ENCODE peak calls at places on chromosomes 12 and 14, in six cellular contexts. E is pancreas, O is adrenal gland, X is AG10803, Z is fibroblast of lung, B is RWPE2. R is an unnamed sample.

GRCh38 chr14:92582706-92583452 is 69.3 kb downstream of the RIN3 start:
- DNase-seq in B (no peak), X (no peak), O (no peak), Z (no peak), E (no peak), R (no peak)

GRCh38 chr14:60356921-60357550 is 108.0 kb downstream of the PPM1A start:
- DNase-seq in O (no peak), Z (no peak), X (no peak), E (no peak), B (no peak), R (no peak)

GRCh38 chr14:54637829-54638446 is 71.0 kb downstream of the SAMD4A start:
- DNase-seq in X (peak; percentile 49), B (no peak), E (no peak), Z (peak; percentile 59), O (no peak), R (no peak)

GRCh38 chr12:54187075-54187474 is 1.7 kb downstream of the SMUG1 start:
- DNase-seq in O (no peak), E (no peak), B (no peak), X (no peak), Z (no peak), R (no peak)

GRCh38 chr14:40188006-40188405 is 755.8 kb upstream of the FBXO33 start:
- DNase-seq in X (no peak), B (no peak), Z (no peak), O (no peak), E (no peak), R (no peak)

GRCh38 chr12:104615048-104615561 is 158.4 kb downstream of the CHST11 start:
- DNase-seq in B (no peak), O (peak; percentile 61), Z (peak; percentile 28), X (peak; percentile 93), E (no peak), R (no peak)

GRCh38 chr14:42872775-42873174 is 1266.1 kb downstream of the LRFN5 start:
- DNase-seq in X (no peak), O (no peak), Z (no peak), B (no peak), E (no peak), R (no peak)

GRCh38 chr14:25006961-25007795 is 42.8 kb downstream of the STXBP6 start:
- DNase-seq in O (no peak), B (no peak), Z (peak; percentile 83), X (peak; percentile 91), E (no peak), R (peak; percentile 81)

GRCh38 chr12:7806863-7807487 is 17.8 kb downstream of the NANOG start:
- DNase-seq in B (no peak), E (peak; percentile 65), Z (peak; percentile 67), X (peak; percentile 67), O (peak; percentile 82), R (peak; percentile 53)

GRCh38 chr12:64968989-64969819 is 144.8 kb downstream of the TBC1D30 start:
- DNase-seq in O (no peak), X (no peak), Z (peak; percentile 51), B (no peak), E (no peak), R (peak; percentile 3)

GRCh38 chr12:83472772-83473171 is 786.1 kb downstream of the TMTC2 start:
- DNase-seq in X (no peak), Z (no peak), O (no peak), B (no peak), E (no peak), R (no peak)

GRCh38 chr12:94150483-94151225 is 2.3 kb downstream of the PLXNC1 start:
- DNase-seq in X (no peak), E (no peak), Z (no peak), B (no peak), O (no peak), R (no peak)

GRCh38 chr14:94412671-94413638 is 24.6 kb upstream of the SERPINA1 start:
- DNase-seq in O (no peak), E (no peak), Z (no peak), B (no peak), X (no peak), R (no peak)

GRCh38 chr14:76987956-76988520 is 40.5 kb downstream of the IRF2BPL start:
- DNase-seq in B (no peak), X (no peak), O (no peak), E (no peak), Z (no peak), R (no peak)

GRCh38 chr14:65156568-65157366 is 54.5 kb upstream of the MAX start:
- DNase-seq in Z (peak; percentile 93), X (peak; percentile 92), E (no peak), B (no peak), O (peak; percentile 29), R (peak; percentile 66)

DNA sequence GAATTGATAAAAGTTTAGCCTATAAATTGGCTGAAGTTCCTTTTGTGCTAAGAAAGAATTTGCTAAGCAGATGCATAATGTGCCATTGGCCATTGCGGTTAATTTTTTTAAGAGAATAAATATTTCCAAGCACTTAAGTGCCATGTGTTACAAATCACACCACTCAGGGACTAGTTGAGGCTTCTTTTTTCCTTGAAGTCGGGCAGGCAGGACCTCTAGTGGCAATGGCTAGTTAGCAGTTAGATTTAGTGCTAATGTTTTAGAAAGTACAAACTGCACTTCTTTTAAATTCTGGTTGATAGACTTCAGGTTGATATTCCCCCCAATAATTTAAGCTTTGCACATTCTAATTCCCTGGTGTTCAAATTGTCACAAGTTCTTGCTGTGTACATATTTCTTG is 294.3 kb downstream of the APAF1 start:
- DNase-seq in Z (peak; percentile 43), X (peak; percentile 75), E (no peak), B (no peak), O (no peak), R (peak; percentile 2)
- H3K4me3 ChIP-seq in Z (no peak overlapping the region), X (no peak overlapping the region), E (no peak overlapping the region), B (no peak overlapping the region), O (no peak overlapping the region), R (no peak overlapping the region)

GRCh38 chr12:101743242-101743641 is 4.0 kb upstream of the SYCP3 start:
- DNase-seq in E (no peak), X (peak; percentile 49), Z (no peak), O (no peak), B (no peak), R (no peak)

GRCh38 chr12:101740980-101741379 is 1.7 kb upstream of the SYCP3 start:
- DNase-seq in E (no peak), X (no peak), Z (no peak), B (no peak), O (no peak), R (no peak)

GRCh38 chr12:101745481-101745880 is 6.2 kb upstream of the SYCP3 start:
- DNase-seq in B (no peak), E (no peak), X (no peak), Z (no peak), O (no peak), R (no peak)

GRCh38 chr12:101746661-101747060 is 7.4 kb upstream of the SYCP3 start:
- DNase-seq in B (no peak), Z (peak; percentile 14), X (peak; percentile 53), E (no peak), O (no peak), R (no peak)

DNA sequence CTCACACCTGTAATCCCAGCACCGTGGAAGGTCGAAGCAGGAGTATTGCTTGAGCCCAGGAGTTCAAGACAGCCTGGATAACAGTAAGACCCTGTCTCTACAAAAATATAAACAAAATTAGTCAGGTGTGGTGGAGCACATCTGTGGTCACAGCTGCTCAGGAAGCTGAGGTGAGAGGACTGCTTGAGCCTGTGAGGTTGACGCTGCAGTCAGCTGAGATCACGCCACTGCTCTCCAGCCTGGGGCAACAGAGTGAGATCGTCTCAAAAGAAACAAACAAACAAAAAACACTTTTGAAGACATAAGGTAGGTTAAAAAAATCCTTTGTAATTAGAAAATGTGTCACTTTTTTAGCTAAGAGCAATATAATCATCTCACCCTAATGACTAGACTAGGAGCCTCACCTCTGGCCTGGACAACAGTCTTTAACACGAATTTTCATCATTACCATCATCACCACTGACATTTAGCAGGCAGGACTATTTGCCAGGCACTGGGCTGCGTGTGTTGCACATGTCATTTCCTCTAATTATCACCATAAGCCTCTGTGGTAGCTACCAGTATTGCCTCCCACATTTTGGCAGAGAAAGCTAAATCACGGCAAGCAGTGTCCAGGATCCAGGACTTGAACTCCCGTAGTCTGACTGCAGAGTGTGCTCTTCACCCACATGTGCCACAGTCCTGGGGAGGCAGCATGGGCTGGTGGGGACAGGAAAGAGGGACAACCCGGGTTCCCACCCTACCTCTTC is 4.6 kb upstream of the SYCP3 start:
- DNase-seq in Z (no peak), O (peak; percentile 36), X (peak; percentile 9), B (no peak), E (no peak), R (no peak)
- TF ChIP-seq CTCF in Z (no peak), O (no peak), X (no peak), B (no peak), E (no peak), R (no peak)

GRCh38 chr14:52776816-52777215 is 14.6 kb downstream of the GNPNAT1 start:
- DNase-seq in E (no peak), B (no peak), Z (no peak), X (no peak), O (no peak), R (no peak)

GRCh38 chr14:52783211-52783610 is 8.2 kb downstream of the GNPNAT1 start:
- DNase-seq in B (no peak), O (no peak), Z (no peak), X (no peak), E (no peak), R (no peak)

GRCh38 chr14:52778702-52779101 is 12.7 kb downstream of the GNPNAT1 start:
- DNase-seq in Z (no peak), B (no peak), X (no peak), E (no peak), O (no peak), R (no peak)

GRCh38 chr14:52781629-52782028 is 9.8 kb downstream of the GNPNAT1 start:
- DNase-seq in E (no peak), B (no peak), X (no peak), Z (no peak), O (no peak), R (no peak)

DNA sequence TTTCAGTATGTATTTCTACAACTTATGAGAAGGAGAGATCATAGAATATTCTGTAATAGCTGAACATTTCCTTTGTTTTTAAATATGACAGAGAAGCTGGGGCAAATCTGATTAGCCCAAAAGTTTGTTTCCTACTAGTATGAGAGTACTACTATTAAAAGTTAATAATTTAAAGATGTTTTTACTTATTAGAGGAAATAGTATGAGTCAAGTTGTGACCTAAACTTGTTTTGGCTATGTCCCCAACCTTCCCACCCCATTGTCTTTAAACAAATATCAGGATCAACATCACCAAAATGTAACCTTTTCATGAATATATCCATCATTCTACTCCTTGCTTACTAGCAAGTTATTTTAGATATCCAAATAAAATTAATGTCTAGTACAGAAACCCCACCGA is 10.5 kb downstream of the GNPNAT1 start:
- DNase-seq in E (no peak), X (no peak), Z (no peak), B (no peak), O (no peak), R (no peak)
- H3K4me3 ChIP-seq in E (no peak overlapping the region), X (no peak overlapping the region), Z (no peak overlapping the region), B (no peak overlapping the region), O (no peak overlapping the region), R (no peak overlapping the region)

DNA sequence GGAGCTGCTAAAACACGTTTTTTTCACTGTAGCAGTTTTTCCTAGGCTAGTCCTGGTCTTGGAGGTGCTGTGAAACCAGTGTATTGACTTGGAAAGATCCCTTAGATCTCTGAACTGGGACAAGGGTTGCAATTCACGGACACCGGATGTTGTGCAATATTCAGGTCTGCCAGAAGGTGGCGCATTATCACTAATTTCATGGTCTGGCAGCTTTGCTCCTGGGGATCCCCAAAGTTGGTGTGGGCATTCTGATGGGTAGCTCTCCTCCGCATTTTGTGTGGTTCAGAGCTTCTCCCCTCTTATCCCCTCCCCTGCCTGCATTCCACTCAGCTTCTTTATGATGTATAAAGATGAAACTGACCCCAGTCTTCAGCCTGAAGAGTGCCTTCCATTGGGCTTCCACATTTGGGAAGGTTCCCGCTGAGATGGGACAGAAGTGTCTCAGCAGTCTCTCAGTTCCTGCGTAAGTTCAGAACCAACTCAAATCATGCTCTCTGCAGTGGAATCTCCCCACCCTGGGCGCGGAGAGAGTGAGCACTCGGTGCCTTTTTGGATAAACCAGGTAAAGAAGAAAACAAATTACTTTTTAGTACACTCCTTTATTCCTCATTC is 278.4 kb downstream of the NRXN3 start:
- DNase-seq in Z (peak; percentile 1), O (peak; percentile 45), E (peak; percentile 41), B (no peak), X (peak; percentile 17), R (peak; percentile 6)
- TF ChIP-seq CTCF in Z (peak; percentile 53), O (peak; percentile 39), E (peak; percentile 58), B (peak; percentile 72), X (peak; percentile 60), R (peak; percentile 57)